ENCODE peak calls at places on chromosome 19, in six cellular contexts. N is AG10803, Q is skeletal muscle cell, F is A549, A is Caco-2, J is body of pancreas. T is an unnamed sample.

GRCh38 chr19:19405919-19406877 is 723 bp downstream of the GATAD2A start:
- DNase-seq in Q (no peak), N (peak; percentile 58), J (peak; percentile 49), F (no peak), A (peak; percentile 55), T (no peak)

GRCh38 chr19:11045536-11045935 is 43.7 kb upstream of the LDLR start:
- DNase-seq in F (no peak), Q (no peak), A (no peak), N (no peak), J (no peak), T (no peak)

GRCh38 chr19:39223703-39224279 is 19.7 kb upstream of the SYCN start:
- DNase-seq in F (peak; percentile 74), A (peak; percentile 70), J (no peak), Q (no peak), N (peak; percentile 5), T (no peak)

GRCh38 chr19:15862444-15862843 is 35.4 kb downstream of the CYP4F2 start:
- DNase-seq in Q (no peak), J (no peak), A (no peak), N (no peak), F (no peak), T (no peak)

GRCh38 chr19:32464279-32464678 is 58.7 kb downstream of the DPY19L3 start:
- DNase-seq in Q (no peak), N (peak; percentile 23), F (no peak), J (no peak), A (no peak), T (no peak)

GRCh38 chr19:42306646-42307045 is 4.2 kb upstream of the PAFAH1B3 start:
- DNase-seq in Q (no peak), A (no peak), J (no peak), N (no peak), F (no peak), T (no peak)

GRCh38 chr19:17052439-17052838 is 22.8 kb downstream of the HAUS8 start:
- DNase-seq in A (peak; percentile 55), F (no peak), J (peak; percentile 27), Q (no peak), N (peak; percentile 54), T (no peak)

GRCh38 chr19:38559428-38560401 is 58.0 kb downstream of the MAP4K1 start:
- DNase-seq in J (no peak), Q (no peak), N (peak; percentile 2), F (no peak), A (no peak), T (peak; percentile 21)

GRCh38 chr19:16836115-16836905 is 7.1 kb downstream of the SIN3B start:
- DNase-seq in Q (no peak), N (no peak), J (no peak), A (no peak), F (no peak), T (no peak)

GRCh38 chr19:53057904-53058579 is 13.5 kb downstream of the ERVV-2 start:
- DNase-seq in A (no peak), N (no peak), F (no peak), J (peak; percentile 54), Q (no peak), T (no peak)

DNA sequence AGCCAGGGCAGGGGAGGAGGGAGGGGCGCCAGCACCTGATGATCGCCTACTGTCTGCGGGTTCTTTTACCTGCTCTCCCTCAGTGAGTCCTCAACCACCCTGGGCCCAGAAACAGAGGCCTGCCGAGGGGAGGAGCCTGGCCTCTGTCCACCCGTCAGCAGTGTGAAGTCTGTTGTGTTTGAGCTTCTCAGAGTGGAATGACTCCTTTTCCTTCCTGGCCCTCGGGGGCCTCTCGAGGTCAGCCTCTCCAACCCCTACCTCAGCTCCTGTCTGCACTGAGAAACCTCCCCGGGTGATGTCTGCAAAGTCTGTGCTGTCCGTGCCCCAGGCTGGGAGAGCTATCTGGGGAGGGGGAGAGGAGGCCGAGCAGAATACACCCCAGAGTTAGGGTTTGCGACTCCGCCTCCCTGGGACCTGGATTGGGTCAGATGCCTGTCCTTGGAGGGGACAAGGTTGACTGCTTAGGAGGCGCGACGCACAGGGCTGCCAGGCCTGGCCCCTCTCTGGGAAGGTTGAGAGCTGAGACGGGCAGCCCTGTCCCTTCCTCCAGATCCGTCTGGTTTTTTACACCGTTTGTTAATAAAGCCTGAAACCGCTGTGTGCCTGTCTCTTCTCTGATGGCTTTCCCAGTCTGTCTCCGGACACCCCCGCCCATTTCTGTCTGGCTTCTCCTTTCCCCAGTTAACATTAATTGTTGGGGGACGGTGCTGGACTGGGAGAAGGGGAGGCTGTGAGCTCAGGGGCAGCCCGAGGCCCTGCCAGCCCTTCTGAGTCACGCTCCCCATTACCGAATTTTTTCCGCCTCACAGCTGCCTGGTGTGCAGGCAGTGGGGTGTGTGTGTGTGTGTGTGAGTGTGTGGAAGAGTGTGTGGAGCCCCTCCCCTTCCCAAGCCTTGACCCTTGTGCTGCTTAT is 1.0 kb upstream of the SSC5D start:
- DNase-seq in F (peak; percentile 66), A (no peak), Q (peak; percentile 96), N (peak; percentile 95), J (no peak), T (peak; percentile 85)
- H3K4me3 ChIP-seq in F (peak overlapping the region; percentile 5), A (no peak overlapping the region), Q (peak overlapping the region; percentile 33), N (peak overlapping the region; percentile 42), J (no peak overlapping the region), T (no peak overlapping the region)

GRCh38 chr19:3684817-3685410 is 15.4 kb downstream of the PIP5K1C start:
- DNase-seq in F (no peak), N (no peak), A (no peak), J (no peak), Q (no peak), T (no peak)

GRCh38 chr19:3687774-3688706 is 12.2 kb downstream of the PIP5K1C start:
- DNase-seq in J (peak; percentile 57), N (no peak), Q (no peak), F (no peak), A (no peak), T (no peak)

GRCh38 chr19:3683866-3684816 is 16.1 kb downstream of the PIP5K1C start:
- DNase-seq in Q (peak; percentile 22), A (no peak), N (no peak), F (no peak), J (no peak), T (peak; percentile 83)

GRCh38 chr19:3690551-3691371 is 9.5 kb downstream of the PIP5K1C start:
- DNase-seq in N (no peak), J (no peak), Q (no peak), F (no peak), A (no peak), T (no peak)

DNA sequence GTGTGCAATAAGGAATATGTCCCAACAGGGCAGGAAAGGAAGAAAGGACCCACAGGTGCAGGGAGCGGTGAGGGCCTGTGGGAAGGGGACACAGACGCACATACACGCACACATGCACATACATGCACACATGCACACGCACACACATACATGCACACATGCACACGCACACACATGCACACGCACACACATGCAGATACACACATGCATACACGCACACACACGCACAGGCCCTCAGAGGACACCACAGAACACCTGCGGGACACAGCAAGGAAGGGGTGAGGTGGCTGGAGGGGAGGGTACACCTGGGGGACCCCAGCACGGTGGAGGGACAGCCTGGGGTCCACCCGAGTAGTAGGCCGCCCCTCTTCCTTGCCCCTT is 12.9 kb downstream of the PIP5K1C start:
- DNase-seq in Q (no peak), F (no peak), J (no peak), A (no peak), N (no peak), T (no peak)
- H3K4me3 ChIP-seq in Q (no peak overlapping the region), F (no peak overlapping the region), J (no peak overlapping the region), A (no peak overlapping the region), N (no peak overlapping the region), T (no peak overlapping the region)

DNA sequence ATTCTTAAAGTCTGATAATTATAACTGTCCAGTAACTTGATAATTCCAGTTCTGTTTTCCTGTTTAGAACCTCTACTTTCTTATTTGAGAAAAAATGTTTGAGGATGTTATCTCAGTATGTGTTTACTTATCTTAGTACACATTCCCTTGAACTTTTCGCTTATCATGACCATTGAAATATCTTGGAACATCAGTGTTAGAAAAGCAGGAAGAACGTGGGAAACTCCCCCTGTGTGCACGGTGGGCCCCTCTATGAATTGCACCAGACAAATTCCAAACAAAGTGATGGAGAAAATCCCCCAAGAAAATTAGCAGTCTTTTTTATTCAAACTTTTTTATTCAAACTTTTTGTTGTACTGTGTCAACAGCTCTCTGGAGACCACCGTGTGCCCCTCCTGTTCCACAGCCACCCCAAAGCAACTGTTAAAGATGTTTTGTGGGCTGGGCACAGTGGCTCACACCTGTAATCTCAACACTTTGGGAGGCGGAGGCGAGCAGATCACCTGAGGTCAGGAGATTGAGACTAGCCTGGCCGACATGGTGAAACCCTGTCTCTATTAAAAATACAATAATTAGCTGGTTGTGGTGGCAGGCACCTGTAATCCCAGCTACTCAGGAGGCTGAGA is 78.3 kb upstream of the PEG3 start:
- DNase-seq in N (no peak), Q (no peak), A (no peak), F (no peak), J (no peak), T (no peak)
- H3K4me3 ChIP-seq in N (no peak overlapping the region), Q (no peak overlapping the region), A (no peak overlapping the region), F (no peak overlapping the region), J (no peak overlapping the region), T (no peak overlapping the region)

DNA sequence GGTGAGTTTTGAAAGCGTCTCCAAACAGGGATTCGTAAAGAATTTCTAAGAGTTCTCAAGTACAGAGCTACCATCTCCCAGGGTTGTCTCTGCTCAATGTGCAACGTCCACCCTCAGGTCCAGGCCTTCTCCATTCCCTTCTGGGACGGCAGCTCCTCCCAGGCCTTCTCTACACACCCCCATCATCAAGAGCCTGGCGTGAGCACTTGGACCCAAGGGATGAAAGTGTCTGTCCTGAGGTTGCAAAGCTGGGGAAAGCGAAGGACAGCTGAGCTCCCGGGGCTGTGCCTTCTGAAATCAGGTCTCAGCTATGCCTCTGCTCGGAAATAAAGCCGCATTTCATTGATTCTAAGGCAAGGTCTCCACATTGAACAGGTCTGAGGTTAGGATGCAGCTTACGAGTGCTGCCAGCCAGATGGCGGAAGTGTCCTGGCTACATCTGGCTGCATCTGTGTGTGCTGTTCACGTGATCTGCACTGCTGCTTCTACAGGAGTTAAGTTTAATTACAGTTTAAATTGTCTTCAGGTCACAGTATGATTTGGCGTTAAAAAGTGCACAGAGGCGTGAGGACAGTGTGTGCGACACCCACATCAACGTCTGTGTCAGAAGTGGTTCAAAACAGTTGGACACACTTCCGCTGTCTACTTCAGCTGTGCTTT is 27.0 kb upstream of the MIER2 start:
- DNase-seq in J (no peak), Q (no peak), N (peak; percentile 35), F (no peak), A (no peak), T (no peak)
- H3K4me3 ChIP-seq in J (no peak overlapping the region), Q (no peak overlapping the region), N (no peak overlapping the region), F (no peak overlapping the region), A (no peak overlapping the region), T (no peak overlapping the region)

DNA sequence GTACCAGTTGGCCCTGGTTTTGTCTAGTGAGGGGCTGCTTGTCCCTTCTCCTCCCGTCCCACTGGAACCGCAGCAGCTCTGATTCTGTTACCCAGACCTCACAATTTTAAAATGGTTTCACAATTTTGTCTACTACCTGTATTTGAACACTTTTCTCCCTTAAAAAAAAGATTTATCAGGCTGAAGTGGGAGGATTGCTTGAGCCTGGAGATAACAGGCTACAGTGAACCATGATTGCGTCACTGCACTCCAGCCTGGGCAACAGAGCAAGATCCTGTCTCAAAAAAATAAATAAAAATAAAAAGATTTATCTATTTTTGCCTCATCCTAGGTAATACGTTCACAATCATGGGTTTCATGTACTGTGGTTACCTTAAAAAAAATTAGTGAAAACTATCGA is 1.4 kb upstream of the IRF2BP1 start:
- DNase-seq in N (no peak), F (no peak), J (no peak), Q (no peak), A (no peak), T (no peak)
- H3K4me3 ChIP-seq in N (peak overlapping the region; percentile 76), F (peak overlapping the region; percentile 87), J (no peak overlapping the region), Q (peak overlapping the region; percentile 66), A (peak overlapping the region; percentile 84), T (peak overlapping the region; percentile 81)